ENCODE peak calls at places on chromosomes 13 and 19, in five cellular contexts. One of them, this sample, is unnamed.

GRCh38 chr13:105087941-105088340 is 1447.5 kb downstream of the EFNB2 start:
- DNase-seq in CD4-positive, alpha-beta memory T cell: no peak
- DNase-seq in ovary: no peak
- DNase-seq in CD4-positive, alpha-beta T cell: no peak
- DNase-seq in cardiac muscle cell: no peak
- DNase-seq in this sample: no peak

GRCh38 chr19:51256053-51256682 is 5.3 kb downstream of the SIGLECL1 start:
- DNase-seq in CD4-positive, alpha-beta memory T cell: no peak
- DNase-seq in ovary: no peak
- DNase-seq in CD4-positive, alpha-beta T cell: no peak
- DNase-seq in cardiac muscle cell: no peak
- DNase-seq in this sample: no peak

GRCh38 chr13:30618938-30619289 is 1.2 kb downstream of the USPL1 start:
- DNase-seq in CD4-positive, alpha-beta memory T cell: no peak
- DNase-seq in ovary: no peak
- DNase-seq in CD4-positive, alpha-beta T cell: no peak
- DNase-seq in cardiac muscle cell: no peak
- DNase-seq in this sample: no peak

GRCh38 chr19:4352701-4353121 is 9.3 kb downstream of the MPND start:
- DNase-seq in CD4-positive, alpha-beta memory T cell: peak
- DNase-seq in ovary: peak
- DNase-seq in CD4-positive, alpha-beta T cell: peak
- DNase-seq in cardiac muscle cell: peak
- DNase-seq in this sample: no peak

GRCh38 chr19:37855098-37855497 is 51.3 kb downstream of the WDR87 start:
- DNase-seq in CD4-positive, alpha-beta memory T cell: no peak
- DNase-seq in ovary: no peak
- DNase-seq in CD4-positive, alpha-beta T cell: no peak
- DNase-seq in cardiac muscle cell: peak
- DNase-seq in this sample: no peak

GRCh38 chr13:67119481-67119883 is 110.7 kb downstream of the PCDH9 start:
- DNase-seq in CD4-positive, alpha-beta memory T cell: no peak
- DNase-seq in ovary: no peak
- DNase-seq in CD4-positive, alpha-beta T cell: no peak
- DNase-seq in cardiac muscle cell: peak
- DNase-seq in this sample: no peak

GRCh38 chr19:46618670-46619231 is 6.1 kb downstream of the PTGIR start:
- DNase-seq in CD4-positive, alpha-beta memory T cell: peak
- DNase-seq in ovary: no peak
- DNase-seq in CD4-positive, alpha-beta T cell: no peak
- DNase-seq in cardiac muscle cell: peak
- DNase-seq in this sample: no peak

GRCh38 chr19:29927944-29928669 is 13.9 kb upstream of the URI1 start:
- DNase-seq in CD4-positive, alpha-beta memory T cell: no peak
- DNase-seq in ovary: no peak
- DNase-seq in CD4-positive, alpha-beta T cell: no peak
- DNase-seq in cardiac muscle cell: no peak
- DNase-seq in this sample: no peak

GRCh38 chr13:44854264-44855060 is 134.8 kb downstream of the NUFIP1 start:
- DNase-seq in CD4-positive, alpha-beta memory T cell: no peak
- DNase-seq in ovary: no peak
- DNase-seq in CD4-positive, alpha-beta T cell: no peak
- DNase-seq in cardiac muscle cell: no peak
- DNase-seq in this sample: no peak

GRCh38 chr13:97287047-97287383 is 64.9 kb downstream of the MBNL2 start:
- DNase-seq in CD4-positive, alpha-beta memory T cell: no peak
- DNase-seq in ovary: no peak
- DNase-seq in CD4-positive, alpha-beta T cell: no peak
- DNase-seq in cardiac muscle cell: no peak
- DNase-seq in this sample: no peak
- H3K27ac ChIP-seq in CD4-positive, alpha-beta memory T cell: no peak
- H3K27ac ChIP-seq in ovary: no peak
- H3K27ac ChIP-seq in CD4-positive, alpha-beta T cell: no peak
- H3K27ac ChIP-seq in cardiac muscle cell: no peak
- H3K27ac ChIP-seq in this sample: peak

DNA sequence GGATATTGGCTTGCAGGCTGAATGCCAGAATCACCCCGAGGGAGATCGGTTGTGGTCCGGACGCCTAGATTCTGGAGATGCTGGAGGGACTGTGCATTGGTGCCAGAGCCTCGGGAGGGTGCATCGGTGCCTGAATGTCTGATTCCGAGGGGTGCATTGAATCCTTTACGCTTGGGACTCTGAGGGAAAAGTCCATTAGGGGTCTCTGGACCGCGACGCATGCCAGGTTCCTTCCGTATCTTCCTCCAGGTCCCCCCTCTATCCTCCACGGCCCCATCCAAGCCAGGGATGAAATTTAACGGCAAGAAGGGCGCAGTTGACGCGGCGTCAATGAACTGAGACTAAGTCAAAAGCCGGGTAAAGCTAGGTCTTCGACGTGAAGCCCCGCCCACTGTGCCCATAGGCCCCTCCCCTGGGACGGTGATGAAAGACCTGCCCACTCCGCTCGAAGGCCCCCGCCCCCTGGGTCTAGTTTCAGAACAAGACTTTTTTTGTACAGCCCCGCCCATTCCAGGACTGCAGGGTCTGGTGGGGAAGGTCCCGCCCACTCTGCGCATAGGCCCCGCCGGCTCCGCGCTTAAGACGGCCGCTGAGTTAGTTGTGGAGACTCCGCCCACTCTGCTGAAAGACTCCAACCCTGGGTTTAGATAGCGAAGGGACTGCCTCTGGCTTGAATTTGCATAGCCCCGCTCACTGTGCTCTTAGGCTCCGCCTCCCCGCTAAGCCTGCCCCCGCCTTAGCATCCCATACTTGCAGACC is 737 bp downstream of the ZNF575 start:
- DNase-seq in CD4-positive, alpha-beta memory T cell: peak
- DNase-seq in ovary: peak
- DNase-seq in CD4-positive, alpha-beta T cell: peak
- DNase-seq in cardiac muscle cell: peak
- DNase-seq in this sample: peak
- H3K27ac ChIP-seq in CD4-positive, alpha-beta memory T cell: peak
- H3K27ac ChIP-seq in ovary: peak
- H3K27ac ChIP-seq in CD4-positive, alpha-beta T cell: peak
- H3K27ac ChIP-seq in cardiac muscle cell: peak
- H3K27ac ChIP-seq in this sample: peak

GRCh38 chr13:33394294-33394932 is 108.9 kb upstream of the STARD13 start:
- DNase-seq in CD4-positive, alpha-beta memory T cell: no peak
- DNase-seq in ovary: no peak
- DNase-seq in CD4-positive, alpha-beta T cell: no peak
- DNase-seq in cardiac muscle cell: no peak
- DNase-seq in this sample: no peak
- H3K27ac ChIP-seq in CD4-positive, alpha-beta memory T cell: no peak
- H3K27ac ChIP-seq in ovary: no peak
- H3K27ac ChIP-seq in CD4-positive, alpha-beta T cell: no peak
- H3K27ac ChIP-seq in cardiac muscle cell: no peak
- H3K27ac ChIP-seq in this sample: no peak

DNA sequence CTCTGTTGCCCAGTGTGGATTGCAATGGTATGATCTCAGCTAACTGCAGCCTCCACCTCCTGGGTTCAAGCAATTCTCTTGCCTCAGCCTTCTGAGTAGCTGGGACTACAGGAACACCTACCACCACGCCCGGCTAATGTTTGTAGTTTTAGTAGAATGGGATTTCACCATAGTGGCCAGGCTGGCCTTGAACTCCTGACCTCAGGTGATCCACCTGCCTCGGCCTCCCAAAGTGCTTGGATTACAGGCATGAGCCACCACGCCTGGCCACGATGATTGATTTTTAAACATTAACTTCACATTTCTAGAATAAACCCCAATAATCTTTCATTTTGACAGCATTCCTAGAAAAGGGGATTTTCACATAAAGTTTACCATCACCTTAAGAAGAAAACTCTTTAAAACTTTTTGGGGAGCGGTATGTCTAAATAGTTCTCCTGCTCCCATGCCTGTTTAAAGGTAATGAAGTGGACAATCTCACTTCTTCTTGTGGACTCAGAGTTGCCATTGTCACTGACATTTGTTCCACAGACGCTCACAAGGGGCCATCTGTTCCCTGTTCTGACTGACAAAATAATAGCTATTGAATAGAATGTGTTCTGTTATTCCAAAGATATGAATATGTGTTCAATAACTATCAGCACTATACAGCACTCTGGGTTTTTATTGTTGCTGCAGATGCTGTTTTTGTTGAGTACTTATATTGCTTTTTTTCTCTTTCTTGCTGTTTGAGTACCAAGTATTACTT is 66.1 kb upstream of the C1QTNF9B start:
- DNase-seq in CD4-positive, alpha-beta memory T cell: no peak
- DNase-seq in ovary: no peak
- DNase-seq in CD4-positive, alpha-beta T cell: no peak
- DNase-seq in cardiac muscle cell: no peak
- DNase-seq in this sample: no peak
- H3K27ac ChIP-seq in CD4-positive, alpha-beta memory T cell: no peak
- H3K27ac ChIP-seq in ovary: no peak
- H3K27ac ChIP-seq in CD4-positive, alpha-beta T cell: no peak
- H3K27ac ChIP-seq in cardiac muscle cell: no peak
- H3K27ac ChIP-seq in this sample: peak

This sample was measured in substantia nigra.